ENCODE peak calls at places on chromosomes 7 and 10, in eight cellular contexts. Z is GM13976, Q is coronary artery, Y is upper lobe of right lung, K is iPS-NIHi11, N is T follicular helper cell, X is cardiac fibroblast, I is HS-27A. T is an unnamed sample.

GRCh38 chr7:117946201-117946633 is 73.0 kb upstream of the CTTNBP2 start:
- DNase-seq in X (no peak), Y (no peak), K (peak), Q (no peak), I (no peak), N (no peak), Z (no peak), T (no peak)

GRCh38 chr7:157930926-157931466 is 594.2 kb downstream of the DNAJB6 start:
- DNase-seq in N (no peak), K (no peak), X (no peak), Q (peak), Y (no peak), I (no peak), Z (no peak), T (no peak)

GRCh38 chr7:92737706-92738105 is 98.7 kb downstream of the CDK6 start:
- DNase-seq in Z (peak), N (no peak), X (no peak), Q (no peak), Y (no peak), I (no peak), K (no peak), T (no peak)

GRCh38 chr10:110032801-110033723 is 25.3 kb downstream of the ADD3 start:
- DNase-seq in Y (no peak), N (no peak), I (no peak), Q (no peak), Z (no peak), X (peak), K (no peak), T (no peak)

GRCh38 chr10:49647554-49647953 is 31.9 kb upstream of the C10orf53 start:
- DNase-seq in X (no peak), N (no peak), Z (no peak), I (no peak), K (no peak), Q (no peak), Y (no peak), T (no peak)

GRCh38 chr10:62093863-62094291 is 174.8 kb downstream of the RTKN2 start:
- DNase-seq in N (no peak), Y (no peak), K (no peak), Z (no peak), I (peak), X (peak), Q (no peak), T (no peak)

GRCh38 chr7:34296663-34297062 is 361.4 kb upstream of the NPSR1 start:
- DNase-seq in Q (no peak), I (no peak), N (no peak), X (peak), K (no peak), Z (no peak), Y (no peak), T (no peak)

GRCh38 chr7:135168001-135168400 is 2.5 kb downstream of the CYREN start:
- DNase-seq in N (no peak), I (no peak), K (no peak), Y (no peak), Z (peak), Q (no peak), X (no peak), T (no peak)

GRCh38 chr7:25965405-25966123 is 186.4 kb upstream of the NFE2L3 start:
- DNase-seq in K (no peak), Y (no peak), Q (no peak), I (no peak), X (no peak), Z (no peak), N (no peak), T (no peak)

GRCh38 chr7:103538964-103539709 is 93.1 kb upstream of the SLC26A5 start:
- DNase-seq in N (no peak), X (no peak), Y (no peak), I (no peak), Z (no peak), Q (no peak), K (no peak), T (no peak)

GRCh38 chr10:109987413-109987812 is 20.4 kb upstream of the ADD3 start:
- DNase-seq in N (no peak), Z (no peak), Y (no peak), X (peak), Q (no peak), I (no peak), K (no peak), T (no peak)

GRCh38 chr7:139828880-139829653 is at the start of gene TBXAS1:
- DNase-seq in Z (no peak), K (no peak), X (no peak), Y (peak), N (no peak), Q (no peak), I (no peak), T (no peak)

GRCh38 chr10:78417425-78418370 is 384.0 kb downstream of the RPS24 start:
- DNase-seq in I (no peak), Q (peak), K (no peak), X (no peak), N (no peak), Z (no peak), Y (no peak), T (no peak)